ENCODE peak calls at places on chromosomes 11 and 22, in ten cellular contexts. U is CD4-positive, alpha-beta T cell; O is fibroblast of the aortic adventitia; K is HT1080; R is effector memory CD8-positive, alpha-beta T cell; H is AG08396; J is SJSA1; Y is NCI-H226; L is activated CD4-positive, alpha-beta T cell treated with anti-CD3 and anti-CD28 coated beads, Interleukin-2, amount 10 ng/mL, durations not matched to agents 7 days and 5 days; Z is mucosa of gallbladder. V is an unnamed sample.

GRCh38 chr11:11272254-11272653 is 80.8 kb downstream of the CSNK2A3 start:
- DNase-seq in U (no peak), O (no peak), K (no peak), R (no peak), H (no peak), J (no peak), Y (no peak), L (no peak), Z (no peak), V (no peak)

GRCh38 chr11:12165237-12165875 is 55.0 kb downstream of the MICAL2 start:
- DNase-seq in U (no peak), O (no peak), K (no peak), R (no peak), H (no peak), J (no peak), Y (no peak), L (no peak), Z (no peak), V (no peak)

GRCh38 chr22:37260939-37261338 is 16.9 kb upstream of the RAC2 start:
- DNase-seq in U (peak; percentile 59), O (peak; percentile 55), K (peak; percentile 36), R (peak; percentile 66), H (peak; percentile 73), J (peak; percentile 67), Y (no peak), L (peak; percentile 69), Z (peak; percentile 53), V (peak; percentile 65)

GRCh38 chr22:47160781-47161520 is 398.5 kb downstream of the TBC1D22A start:
- DNase-seq in U (no peak), O (no peak), K (no peak), R (no peak), H (no peak), J (no peak), Y (no peak), L (no peak), Z (no peak), V (no peak)

GRCh38 chr11:44823920-44824704 is 97.3 kb downstream of the TSPAN18 start:
- DNase-seq in U (no peak), O (no peak), K (no peak), R (no peak), H (no peak), J (no peak), Y (no peak), L (no peak), Z (no peak), V (peak; percentile 56)

GRCh38 chr22:44351685-44352377 is 39.1 kb upstream of the SHISAL1 start:
- DNase-seq in U (no peak), O (peak; percentile 94), K (peak; percentile 80), R (no peak), H (peak; percentile 90), J (peak; percentile 84), Y (peak; percentile 74), L (peak; percentile 15), Z (peak; percentile 29), V (peak; percentile 92)

GRCh38 chr11:789951-790350 is at the start of gene CEND1:
- DNase-seq in U (no peak), O (peak; percentile 57), K (no peak), R (no peak), H (peak; percentile 87), J (no peak), Y (no peak), L (peak; percentile 47), Z (no peak), V (peak; percentile 49)

GRCh38 chr22:46710842-46711241 is 27.2 kb downstream of the CERK start:
- DNase-seq in U (no peak), O (no peak), K (no peak), R (no peak), H (no peak), J (peak; percentile 68), Y (no peak), L (no peak), Z (no peak), V (no peak)

GRCh38 chr11:59263225-59263894 is 50.6 kb upstream of the MPEG1 start:
- DNase-seq in U (peak; percentile 18), O (no peak), K (no peak), R (no peak), H (no peak), J (no peak), Y (no peak), L (peak; percentile 41), Z (no peak), V (no peak)

GRCh38 chr22:49363526-49364230 is 464.0 kb downstream of the BRD1 start:
- DNase-seq in U (no peak), O (no peak), K (no peak), R (no peak), H (no peak), J (no peak), Y (no peak), L (no peak), Z (no peak), V (no peak)

GRCh38 chr11:72703281-72704008 is 29.2 kb upstream of the PDE2A start:
- DNase-seq in U (no peak), O (peak; percentile 95), K (no peak), R (no peak), H (peak; percentile 92), J (no peak), Y (peak; percentile 86), L (no peak), Z (peak; percentile 56), V (peak; percentile 79)

GRCh38 chr11:29321293-29322132 is 695.3 kb downstream of the KCNA4 start:
- DNase-seq in U (no peak), O (peak; percentile 86), K (peak; percentile 94), R (no peak), H (peak; percentile 28), J (peak; percentile 50), Y (peak; percentile 89), L (no peak), Z (no peak), V (peak; percentile 39)

GRCh38 chr22:39518124-39518786 is 2.1 kb upstream of the ATF4 start:
- DNase-seq in U (no peak), O (peak; percentile 64), K (no peak), R (no peak), H (no peak), J (no peak), Y (no peak), L (no peak), Z (no peak), V (peak; percentile 56)

GRCh38 chr11:110294509-110294908 is 1.9 kb downstream of the RDX start:
- DNase-seq in U (no peak), O (no peak), K (no peak), R (no peak), H (no peak), J (no peak), Y (no peak), L (no peak), Z (no peak), V (no peak)

GRCh38 chr11:62372871-62373270 is 35.6 kb downstream of the ASRGL1 start:
- DNase-seq in U (no peak), O (no peak), K (no peak), R (no peak), H (no peak), J (no peak), Y (no peak), L (peak; percentile 27), Z (no peak), V (no peak)

GRCh38 chr11:73538381-73538872 is 59.5 kb downstream of the FAM168A start:
- DNase-seq in U (no peak), O (peak; percentile 62), K (peak; percentile 59), R (no peak), H (no peak), J (no peak), Y (no peak), L (peak; percentile 49), Z (no peak), V (peak; percentile 24)

GRCh38 chr11:73187854-73188253 is 30.2 kb upstream of the P2RY2 start:
- DNase-seq in U (no peak), O (no peak), K (no peak), R (no peak), H (no peak), J (no peak), Y (no peak), L (no peak), Z (no peak), V (no peak)

GRCh38 chr11:34624069-34624468 is 3.2 kb downstream of the EHF start:
- DNase-seq in U (no peak), O (no peak), K (no peak), R (peak; percentile 58), H (no peak), J (no peak), Y (no peak), L (peak; percentile 30), Z (peak; percentile 58), V (no peak)

GRCh38 chr22:44133901-44134511 is 46.7 kb upstream of the PARVG start:
- DNase-seq in U (no peak), O (peak; percentile 85), K (no peak), R (no peak), H (peak; percentile 34), J (peak; percentile 58), Y (no peak), L (no peak), Z (peak; percentile 48), V (peak; percentile 18)

GRCh38 chr22:44642096-44642644 is 59.8 kb upstream of the PRR5 start:
- DNase-seq in U (no peak), O (no peak), K (no peak), R (no peak), H (no peak), J (no peak), Y (no peak), L (no peak), Z (no peak), V (no peak)

GRCh38 chr22:23183107-23183698 is 2.9 kb downstream of the BCR start:
- DNase-seq in U (no peak), O (peak; percentile 53), K (peak; percentile 49), R (no peak), H (peak; percentile 65), J (peak; percentile 69), Y (no peak), L (no peak), Z (no peak), V (peak; percentile 64)

V was measured in fibroblast of pulmonary artery.